ENCODE peak calls at places on chromosomes 13 and 19, in nine cellular contexts. One of them, this sample, is unnamed.

GRCh38 chr13:22463089-22463488 is 717.7 kb upstream of the SGCG start:
- DNase-seq in activated T-cell treated with anti-CD3 and anti-CD28 coated beads, Interleukin-2, amount 50 U/mL, for 24 hours: no peak
- DNase-seq in activated CD4-positive, alpha-beta T cell treated with anti-CD3 and anti-CD28 coated beads, Interleukin-2, amount 50 U/mL, for 48 hours: no peak
- DNase-seq in psoas muscle: no peak
- DNase-seq in pancreas: no peak
- DNase-seq in neural progenitor cell: no peak
- DNase-seq in Karpas-422: no peak
- DNase-seq in neuronal stem cell: no peak
- DNase-seq in fibroblast of pulmonary artery: no peak
- DNase-seq in this sample: no peak

GRCh38 chr13:29513981-29514719 is 81.3 kb downstream of the SLC7A1 start:
- DNase-seq in psoas muscle: no peak
- DNase-seq in neural progenitor cell: no peak
- DNase-seq in Karpas-422: no peak
- DNase-seq in fibroblast of pulmonary artery: no peak
- DNase-seq in neuronal stem cell: no peak
- DNase-seq in activated CD4-positive, alpha-beta T cell treated with anti-CD3 and anti-CD28 coated beads, Interleukin-2, amount 50 U/mL, for 48 hours: no peak
- DNase-seq in pancreas: no peak
- DNase-seq in activated T-cell treated with anti-CD3 and anti-CD28 coated beads, Interleukin-2, amount 50 U/mL, for 24 hours: peak; percentile 28
- DNase-seq in this sample: no peak

GRCh38 chr19:3983936-3984583 is 1.2 kb downstream of the EEF2 start:
- DNase-seq in neuronal stem cell: no peak
- DNase-seq in fibroblast of pulmonary artery: peak; percentile 55
- DNase-seq in pancreas: peak; percentile 36
- DNase-seq in Karpas-422: peak; percentile 72
- DNase-seq in neural progenitor cell: no peak
- DNase-seq in activated CD4-positive, alpha-beta T cell treated with anti-CD3 and anti-CD28 coated beads, Interleukin-2, amount 50 U/mL, for 48 hours: peak; percentile 45
- DNase-seq in activated T-cell treated with anti-CD3 and anti-CD28 coated beads, Interleukin-2, amount 50 U/mL, for 24 hours: peak; percentile 67
- DNase-seq in psoas muscle: peak; percentile 69
- DNase-seq in this sample: no peak

GRCh38 chr13:45482571-45483173 is 17.9 kb downstream of the COG3 start:
- DNase-seq in pancreas: no peak
- DNase-seq in activated CD4-positive, alpha-beta T cell treated with anti-CD3 and anti-CD28 coated beads, Interleukin-2, amount 50 U/mL, for 48 hours: no peak
- DNase-seq in fibroblast of pulmonary artery: peak; percentile 21
- DNase-seq in neuronal stem cell: no peak
- DNase-seq in Karpas-422: no peak
- DNase-seq in activated T-cell treated with anti-CD3 and anti-CD28 coated beads, Interleukin-2, amount 50 U/mL, for 24 hours: no peak
- DNase-seq in neural progenitor cell: no peak
- DNase-seq in psoas muscle: no peak
- DNase-seq in this sample: no peak

GRCh38 chr19:3882041-3882384 is 1.5 kb downstream of the ATCAY start:
- DNase-seq in fibroblast of pulmonary artery: no peak
- DNase-seq in neural progenitor cell: no peak
- DNase-seq in activated T-cell treated with anti-CD3 and anti-CD28 coated beads, Interleukin-2, amount 50 U/mL, for 24 hours: no peak
- DNase-seq in activated CD4-positive, alpha-beta T cell treated with anti-CD3 and anti-CD28 coated beads, Interleukin-2, amount 50 U/mL, for 48 hours: no peak
- DNase-seq in psoas muscle: no peak
- DNase-seq in Karpas-422: no peak
- DNase-seq in neuronal stem cell: no peak
- DNase-seq in pancreas: no peak
- DNase-seq in this sample: no peak

GRCh38 chr19:11091343-11092153 is 2.3 kb downstream of the LDLR start:
- DNase-seq in Karpas-422: no peak
- DNase-seq in activated T-cell treated with anti-CD3 and anti-CD28 coated beads, Interleukin-2, amount 50 U/mL, for 24 hours: peak; percentile 53
- DNase-seq in pancreas: peak; percentile 66
- DNase-seq in activated CD4-positive, alpha-beta T cell treated with anti-CD3 and anti-CD28 coated beads, Interleukin-2, amount 50 U/mL, for 48 hours: peak; percentile 60
- DNase-seq in fibroblast of pulmonary artery: peak; percentile 96
- DNase-seq in neuronal stem cell: no peak
- DNase-seq in neural progenitor cell: no peak
- DNase-seq in psoas muscle: peak; percentile 48
- DNase-seq in this sample: peak; percentile 77

GRCh38 chr19:39409207-39409885 is 2.7 kb downstream of the ZFP36 start:
- DNase-seq in activated T-cell treated with anti-CD3 and anti-CD28 coated beads, Interleukin-2, amount 50 U/mL, for 24 hours: peak; percentile 83
- DNase-seq in neuronal stem cell: no peak
- DNase-seq in fibroblast of pulmonary artery: peak; percentile 70
- DNase-seq in neural progenitor cell: no peak
- DNase-seq in pancreas: peak; percentile 95
- DNase-seq in Karpas-422: peak; percentile 87
- DNase-seq in psoas muscle: peak; percentile 95
- DNase-seq in activated CD4-positive, alpha-beta T cell treated with anti-CD3 and anti-CD28 coated beads, Interleukin-2, amount 50 U/mL, for 48 hours: peak; percentile 88
- DNase-seq in this sample: peak; percentile 97

GRCh38 chr19:31500921-31501320 is 151.7 kb upstream of the TSHZ3 start:
- DNase-seq in neural progenitor cell: no peak
- DNase-seq in psoas muscle: no peak
- DNase-seq in activated CD4-positive, alpha-beta T cell treated with anti-CD3 and anti-CD28 coated beads, Interleukin-2, amount 50 U/mL, for 48 hours: no peak
- DNase-seq in fibroblast of pulmonary artery: no peak
- DNase-seq in pancreas: no peak
- DNase-seq in activated T-cell treated with anti-CD3 and anti-CD28 coated beads, Interleukin-2, amount 50 U/mL, for 24 hours: no peak
- DNase-seq in Karpas-422: no peak
- DNase-seq in neuronal stem cell: no peak
- DNase-seq in this sample: no peak

GRCh38 chr13:46521921-46522691 is 30.9 kb upstream of the LRCH1 start:
- DNase-seq in pancreas: no peak
- DNase-seq in activated T-cell treated with anti-CD3 and anti-CD28 coated beads, Interleukin-2, amount 50 U/mL, for 24 hours: no peak
- DNase-seq in Karpas-422: no peak
- DNase-seq in neural progenitor cell: no peak
- DNase-seq in fibroblast of pulmonary artery: no peak
- DNase-seq in activated CD4-positive, alpha-beta T cell treated with anti-CD3 and anti-CD28 coated beads, Interleukin-2, amount 50 U/mL, for 48 hours: no peak
- DNase-seq in psoas muscle: no peak
- DNase-seq in neuronal stem cell: no peak
- DNase-seq in this sample: no peak